ENCODE peak calls at places on chromosomes 5 and 9, in six cellular contexts. K, O, F, D, I and M are unnamed samples.

GRCh38 chr5:80140496-80140895 is 105.3 kb downstream of the THBS4 start:
- DNase-seq in I (peak; percentile 20), O (no peak), F (no peak), K (no peak), D (no peak), M (no peak)

GRCh38 chr9:24498632-24499031 is 47.1 kb downstream of the IZUMO3 start:
- DNase-seq in K (no peak), O (no peak), F (no peak), D (no peak), I (no peak), M (no peak)

GRCh38 chr9:92618633-92619225 is 51.2 kb downstream of the IPPK start:
- DNase-seq in D (no peak), F (no peak), K (no peak), I (no peak), O (no peak), M (peak; percentile 66)

GRCh38 chr9:76537150-76537646 is 78.2 kb downstream of the GCNT1 start:
- DNase-seq in D (no peak), I (no peak), K (no peak), F (no peak), O (peak; percentile 52), M (peak; percentile 86)

GRCh38 chr9:133246507-133247390 is 28.3 kb downstream of the ABO start:
- DNase-seq in F (no peak), I (peak; percentile 47), D (no peak), O (no peak), K (no peak), M (peak; percentile 81)

GRCh38 chr5:92391-93220 is 638 bp downstream of the PLEKHG4B start:
- DNase-seq in D (no peak), F (no peak), K (peak; percentile 21), I (no peak), O (no peak), M (peak; percentile 74)

GRCh38 chr9:21873540-21874221 is 71.2 kb downstream of the MTAP start:
- DNase-seq in O (no peak), F (no peak), D (no peak), I (no peak), K (no peak), M (no peak)

GRCh38 chr9:20597862-20598261 is 24.4 kb downstream of the MLLT3 start:
- DNase-seq in K (no peak), O (no peak), F (no peak), D (no peak), I (no peak), M (no peak)

GRCh38 chr9:89154218-89154617 is 24.4 kb downstream of the SHC3 start:
- DNase-seq in I (no peak), O (no peak), D (no peak), F (peak; percentile 75), K (no peak), M (no peak)

GRCh38 chr5:36877667-36878420 is 1.3 kb downstream of the NIPBL start:
- DNase-seq in F (peak; percentile 55), D (no peak), I (no peak), K (peak; percentile 54), O (no peak), M (no peak)

GRCh38 chr5:91271999-91272398 is 111.1 kb downstream of the ARRDC3 start:
- DNase-seq in D (no peak), K (peak; percentile 21), I (no peak), F (no peak), O (no peak), M (no peak)